ENCODE peak calls at places on chromosomes 4 and X, in ten cellular contexts. One of them, this sample, is unnamed.

GRCh38 chr4:145679991-145680455 is at the start of gene C4orf51:
- DNase-seq in heart right ventricle: peak; percentile 7
- DNase-seq in LoVo: peak; percentile 6
- DNase-seq in iris pigment epithelial cell: peak; percentile 86
- DNase-seq in NCI-H146: peak; percentile 70
- DNase-seq in activated naive CD4-positive, alpha-beta T cell treated with Interleukin-2 at 50 U/mL for 16 hours: no peak
- DNase-seq in central memory CD4-positive, alpha-beta T cell: no peak
- DNase-seq in T47D: no peak
- DNase-seq in HTR-8/SVneo: no peak
- DNase-seq in anterior cingulate cortex: no peak
- DNase-seq in this sample: no peak

GRCh38 chr4:52799813-52800212 is 48.6 kb upstream of the ERVMER34-1 start:
- DNase-seq in heart right ventricle: no peak
- DNase-seq in T47D: no peak
- DNase-seq in central memory CD4-positive, alpha-beta T cell: no peak
- DNase-seq in LoVo: no peak
- DNase-seq in NCI-H146: no peak
- DNase-seq in iris pigment epithelial cell: no peak
- DNase-seq in anterior cingulate cortex: no peak
- DNase-seq in activated naive CD4-positive, alpha-beta T cell treated with Interleukin-2 at 50 U/mL for 16 hours: no peak
- DNase-seq in HTR-8/SVneo: no peak
- DNase-seq in this sample: no peak

GRCh38 chr4:73729534-73730165 is 10.7 kb upstream of the CXCL8 start:
- DNase-seq in activated naive CD4-positive, alpha-beta T cell treated with Interleukin-2 at 50 U/mL for 16 hours: no peak
- DNase-seq in anterior cingulate cortex: no peak
- DNase-seq in LoVo: peak; percentile 69
- DNase-seq in iris pigment epithelial cell: peak; percentile 96
- DNase-seq in central memory CD4-positive, alpha-beta T cell: no peak
- DNase-seq in T47D: peak; percentile 57
- DNase-seq in NCI-H146: peak; percentile 35
- DNase-seq in HTR-8/SVneo: no peak
- DNase-seq in heart right ventricle: peak; percentile 60
- DNase-seq in this sample: no peak

GRCh38 chrX:27565992-27566391 is 24.2 kb upstream of the DCAF8L2 start:
- DNase-seq in anterior cingulate cortex: no peak
- DNase-seq in T47D: no peak
- DNase-seq in LoVo: no peak
- DNase-seq in activated naive CD4-positive, alpha-beta T cell treated with Interleukin-2 at 50 U/mL for 16 hours: no peak
- DNase-seq in iris pigment epithelial cell: peak; percentile 64
- DNase-seq in NCI-H146: no peak
- DNase-seq in heart right ventricle: peak; percentile 4
- DNase-seq in HTR-8/SVneo: no peak
- DNase-seq in central memory CD4-positive, alpha-beta T cell: no peak
- DNase-seq in this sample: no peak

GRCh38 chrX:39261446-39262147 is 460.3 kb downstream of the MID1IP1 start:
- DNase-seq in central memory CD4-positive, alpha-beta T cell: peak; percentile 21
- DNase-seq in T47D: peak; percentile 64
- DNase-seq in anterior cingulate cortex: no peak
- DNase-seq in HTR-8/SVneo: no peak
- DNase-seq in heart right ventricle: peak; percentile 13
- DNase-seq in LoVo: peak; percentile 13
- DNase-seq in iris pigment epithelial cell: peak; percentile 45
- DNase-seq in activated naive CD4-positive, alpha-beta T cell treated with Interleukin-2 at 50 U/mL for 16 hours: peak; percentile 10
- DNase-seq in NCI-H146: peak; percentile 53
- DNase-seq in this sample: no peak

GRCh38 chrX:75642811-75643361 is 120.0 kb upstream of the ZDHHC15 start:
- DNase-seq in NCI-H146: no peak
- DNase-seq in LoVo: no peak
- DNase-seq in heart right ventricle: no peak
- DNase-seq in iris pigment epithelial cell: no peak
- DNase-seq in T47D: no peak
- DNase-seq in activated naive CD4-positive, alpha-beta T cell treated with Interleukin-2 at 50 U/mL for 16 hours: no peak
- DNase-seq in HTR-8/SVneo: no peak
- DNase-seq in central memory CD4-positive, alpha-beta T cell: no peak
- DNase-seq in anterior cingulate cortex: no peak
- DNase-seq in this sample: no peak

GRCh38 chrX:118528089-118528753 is 32.6 kb downstream of the DOCK11 start:
- DNase-seq in central memory CD4-positive, alpha-beta T cell: peak; percentile 71
- DNase-seq in T47D: no peak
- DNase-seq in iris pigment epithelial cell: no peak
- DNase-seq in activated naive CD4-positive, alpha-beta T cell treated with Interleukin-2 at 50 U/mL for 16 hours: peak; percentile 59
- DNase-seq in anterior cingulate cortex: no peak
- DNase-seq in NCI-H146: no peak
- DNase-seq in LoVo: no peak
- DNase-seq in heart right ventricle: no peak
- DNase-seq in HTR-8/SVneo: no peak
- DNase-seq in this sample: no peak

GRCh38 chrX:29941292-29941691 is 274.1 kb upstream of the MAGEB2 start:
- DNase-seq in activated naive CD4-positive, alpha-beta T cell treated with Interleukin-2 at 50 U/mL for 16 hours: no peak
- DNase-seq in iris pigment epithelial cell: peak; percentile 39
- DNase-seq in NCI-H146: no peak
- DNase-seq in HTR-8/SVneo: no peak
- DNase-seq in central memory CD4-positive, alpha-beta T cell: no peak
- DNase-seq in T47D: no peak
- DNase-seq in heart right ventricle: no peak
- DNase-seq in LoVo: no peak
- DNase-seq in anterior cingulate cortex: no peak
- DNase-seq in this sample: no peak

GRCh38 chr4:534101-534575 is 35.1 kb downstream of the PIGG start:
- DNase-seq in anterior cingulate cortex: no peak
- DNase-seq in T47D: no peak
- DNase-seq in NCI-H146: no peak
- DNase-seq in iris pigment epithelial cell: no peak
- DNase-seq in LoVo: no peak
- DNase-seq in central memory CD4-positive, alpha-beta T cell: no peak
- DNase-seq in heart right ventricle: no peak
- DNase-seq in activated naive CD4-positive, alpha-beta T cell treated with Interleukin-2 at 50 U/mL for 16 hours: no peak
- DNase-seq in HTR-8/SVneo: no peak
- DNase-seq in this sample: no peak

GRCh38 chrX:39869846-39870601 is 227.7 kb downstream of the BCOR start:
- DNase-seq in T47D: no peak
- DNase-seq in activated naive CD4-positive, alpha-beta T cell treated with Interleukin-2 at 50 U/mL for 16 hours: peak; percentile 78
- DNase-seq in HTR-8/SVneo: peak; percentile 61
- DNase-seq in NCI-H146: no peak
- DNase-seq in central memory CD4-positive, alpha-beta T cell: peak; percentile 73
- DNase-seq in LoVo: peak; percentile 41
- DNase-seq in iris pigment epithelial cell: peak; percentile 63
- DNase-seq in anterior cingulate cortex: no peak
- DNase-seq in heart right ventricle: no peak
- DNase-seq in this sample: no peak

GRCh38 chrX:47313056-47313455 is 57.3 kb upstream of the ZNF157 start:
- DNase-seq in T47D: no peak
- DNase-seq in iris pigment epithelial cell: no peak
- DNase-seq in activated naive CD4-positive, alpha-beta T cell treated with Interleukin-2 at 50 U/mL for 16 hours: no peak
- DNase-seq in HTR-8/SVneo: no peak
- DNase-seq in LoVo: no peak
- DNase-seq in central memory CD4-positive, alpha-beta T cell: no peak
- DNase-seq in NCI-H146: no peak
- DNase-seq in heart right ventricle: peak; percentile 7
- DNase-seq in anterior cingulate cortex: no peak
- DNase-seq in this sample: no peak

GRCh38 chr4:137526681-137527080 is 5.6 kb downstream of the PCDH18 start:
- DNase-seq in anterior cingulate cortex: no peak
- DNase-seq in iris pigment epithelial cell: no peak
- DNase-seq in activated naive CD4-positive, alpha-beta T cell treated with Interleukin-2 at 50 U/mL for 16 hours: no peak
- DNase-seq in T47D: no peak
- DNase-seq in NCI-H146: no peak
- DNase-seq in heart right ventricle: no peak
- DNase-seq in LoVo: no peak
- DNase-seq in HTR-8/SVneo: no peak
- DNase-seq in central memory CD4-positive, alpha-beta T cell: no peak
- DNase-seq in this sample: no peak

GRCh38 chrX:22392176-22392814 is 119.6 kb downstream of the CBLL2 start:
- DNase-seq in NCI-H146: no peak
- DNase-seq in iris pigment epithelial cell: no peak
- DNase-seq in central memory CD4-positive, alpha-beta T cell: no peak
- DNase-seq in anterior cingulate cortex: no peak
- DNase-seq in activated naive CD4-positive, alpha-beta T cell treated with Interleukin-2 at 50 U/mL for 16 hours: no peak
- DNase-seq in HTR-8/SVneo: no peak
- DNase-seq in LoVo: no peak
- DNase-seq in T47D: no peak
- DNase-seq in heart right ventricle: no peak
- DNase-seq in this sample: no peak

GRCh38 chr4:36011381-36011780 is 232.9 kb downstream of the ARAP2 start:
- DNase-seq in LoVo: no peak
- DNase-seq in heart right ventricle: no peak
- DNase-seq in iris pigment epithelial cell: peak; percentile 0
- DNase-seq in HTR-8/SVneo: no peak
- DNase-seq in NCI-H146: no peak
- DNase-seq in T47D: no peak
- DNase-seq in activated naive CD4-positive, alpha-beta T cell treated with Interleukin-2 at 50 U/mL for 16 hours: no peak
- DNase-seq in anterior cingulate cortex: no peak
- DNase-seq in central memory CD4-positive, alpha-beta T cell: no peak
- DNase-seq in this sample: no peak

GRCh38 chr4:116018831-116019230 is 905.4 kb upstream of the NDST4 start:
- DNase-seq in anterior cingulate cortex: no peak
- DNase-seq in iris pigment epithelial cell: peak; percentile 1
- DNase-seq in activated naive CD4-positive, alpha-beta T cell treated with Interleukin-2 at 50 U/mL for 16 hours: no peak
- DNase-seq in central memory CD4-positive, alpha-beta T cell: no peak
- DNase-seq in LoVo: no peak
- DNase-seq in HTR-8/SVneo: no peak
- DNase-seq in NCI-H146: no peak
- DNase-seq in T47D: no peak
- DNase-seq in heart right ventricle: no peak
- DNase-seq in this sample: no peak

GRCh38 chr4:11589676-11590075 is 161.0 kb upstream of the HS3ST1 start:
- DNase-seq in LoVo: no peak
- DNase-seq in anterior cingulate cortex: no peak
- DNase-seq in NCI-H146: no peak
- DNase-seq in central memory CD4-positive, alpha-beta T cell: no peak
- DNase-seq in iris pigment epithelial cell: peak; percentile 35
- DNase-seq in HTR-8/SVneo: no peak
- DNase-seq in activated naive CD4-positive, alpha-beta T cell treated with Interleukin-2 at 50 U/mL for 16 hours: no peak
- DNase-seq in T47D: no peak
- DNase-seq in heart right ventricle: no peak
- DNase-seq in this sample: no peak

GRCh38 chr4:139419388-139419914 is 34.5 kb upstream of the RAB33B start:
- DNase-seq in NCI-H146: no peak
- DNase-seq in T47D: no peak
- DNase-seq in anterior cingulate cortex: no peak
- DNase-seq in LoVo: no peak
- DNase-seq in central memory CD4-positive, alpha-beta T cell: no peak
- DNase-seq in iris pigment epithelial cell: peak; percentile 92
- DNase-seq in activated naive CD4-positive, alpha-beta T cell treated with Interleukin-2 at 50 U/mL for 16 hours: no peak
- DNase-seq in HTR-8/SVneo: no peak
- DNase-seq in heart right ventricle: peak; percentile 72
- DNase-seq in this sample: no peak

GRCh38 chr4:97942137-97942536 is 201.1 kb downstream of the STPG2 start:
- DNase-seq in NCI-H146: no peak
- DNase-seq in central memory CD4-positive, alpha-beta T cell: no peak
- DNase-seq in activated naive CD4-positive, alpha-beta T cell treated with Interleukin-2 at 50 U/mL for 16 hours: no peak
- DNase-seq in iris pigment epithelial cell: peak; percentile 1
- DNase-seq in HTR-8/SVneo: no peak
- DNase-seq in LoVo: no peak
- DNase-seq in T47D: no peak
- DNase-seq in heart right ventricle: no peak
- DNase-seq in anterior cingulate cortex: no peak
- DNase-seq in this sample: no peak

GRCh38 chr4:168264903-168265302 is 53.6 kb downstream of the DDX60 start:
- DNase-seq in iris pigment epithelial cell: no peak
- DNase-seq in LoVo: no peak
- DNase-seq in heart right ventricle: peak; percentile 70
- DNase-seq in HTR-8/SVneo: no peak
- DNase-seq in T47D: no peak
- DNase-seq in NCI-H146: peak; percentile 54
- DNase-seq in central memory CD4-positive, alpha-beta T cell: no peak
- DNase-seq in anterior cingulate cortex: no peak
- DNase-seq in activated naive CD4-positive, alpha-beta T cell treated with Interleukin-2 at 50 U/mL for 16 hours: no peak
- DNase-seq in this sample: no peak

GRCh38 chrX:140022482-140022881 is 57.2 kb upstream of the CXorf66 start:
- DNase-seq in T47D: no peak
- DNase-seq in LoVo: no peak
- DNase-seq in heart right ventricle: no peak
- DNase-seq in NCI-H146: no peak
- DNase-seq in anterior cingulate cortex: no peak
- DNase-seq in central memory CD4-positive, alpha-beta T cell: no peak
- DNase-seq in iris pigment epithelial cell: no peak
- DNase-seq in activated naive CD4-positive, alpha-beta T cell treated with Interleukin-2 at 50 U/mL for 16 hours: no peak
- DNase-seq in HTR-8/SVneo: no peak
- DNase-seq in this sample: no peak

GRCh38 chrX:43707812-43708548 is 51.9 kb downstream of the MAOA start:
- DNase-seq in central memory CD4-positive, alpha-beta T cell: no peak
- DNase-seq in HTR-8/SVneo: no peak
- DNase-seq in NCI-H146: no peak
- DNase-seq in anterior cingulate cortex: no peak
- DNase-seq in T47D: no peak
- DNase-seq in iris pigment epithelial cell: peak; percentile 57
- DNase-seq in LoVo: peak; percentile 54
- DNase-seq in activated naive CD4-positive, alpha-beta T cell treated with Interleukin-2 at 50 U/mL for 16 hours: no peak
- DNase-seq in heart right ventricle: peak; percentile 40
- DNase-seq in this sample: no peak

GRCh38 chr4:7332216-7333023 is 102.3 kb downstream of the PSAPL1 start:
- DNase-seq in iris pigment epithelial cell: peak; percentile 81
- DNase-seq in T47D: no peak
- DNase-seq in LoVo: no peak
- DNase-seq in NCI-H146: no peak
- DNase-seq in activated naive CD4-positive, alpha-beta T cell treated with Interleukin-2 at 50 U/mL for 16 hours: no peak
- DNase-seq in central memory CD4-positive, alpha-beta T cell: no peak
- DNase-seq in anterior cingulate cortex: no peak
- DNase-seq in heart right ventricle: peak; percentile 27
- DNase-seq in HTR-8/SVneo: peak; percentile 59
- DNase-seq in this sample: no peak

GRCh38 chr4:53800741-53801140 is 209.5 kb upstream of the LNX1 start:
- DNase-seq in heart right ventricle: no peak
- DNase-seq in T47D: no peak
- DNase-seq in LoVo: no peak
- DNase-seq in HTR-8/SVneo: no peak
- DNase-seq in central memory CD4-positive, alpha-beta T cell: no peak
- DNase-seq in activated naive CD4-positive, alpha-beta T cell treated with Interleukin-2 at 50 U/mL for 16 hours: no peak
- DNase-seq in anterior cingulate cortex: no peak
- DNase-seq in iris pigment epithelial cell: peak; percentile 26
- DNase-seq in NCI-H146: no peak
- DNase-seq in this sample: no peak

GRCh38 chr4:98794565-98795205 is 134.2 kb downstream of the EIF4E start:
- DNase-seq in heart right ventricle: no peak
- DNase-seq in activated naive CD4-positive, alpha-beta T cell treated with Interleukin-2 at 50 U/mL for 16 hours: peak; percentile 61
- DNase-seq in LoVo: no peak
- DNase-seq in central memory CD4-positive, alpha-beta T cell: no peak
- DNase-seq in anterior cingulate cortex: no peak
- DNase-seq in iris pigment epithelial cell: peak; percentile 78
- DNase-seq in T47D: no peak
- DNase-seq in NCI-H146: no peak
- DNase-seq in HTR-8/SVneo: no peak
- DNase-seq in this sample: no peak